ENCODE peak calls at places on chromosomes 5 and 9, in seven cellular contexts. Q, V, L, A, B, T and O are unnamed samples.

GRCh38 chr9:73038613-73039012 is 85.8 kb upstream of the ALDH1A1 start:
- DNase-seq in Q (no peak), V (peak), L (no peak), A (no peak), B (peak), T (no peak), O (peak)

GRCh38 chr9:127916665-127917581 is at the start of gene ST6GALNAC4:
- DNase-seq in Q (peak), V (peak), L (peak), A (peak), B (peak), T (peak), O (peak)

GRCh38 chr5:173318881-173319609 is 9.2 kb downstream of the STC2 start:
- DNase-seq in Q (no peak), V (no peak), L (no peak), A (no peak), B (no peak), T (peak), O (no peak)

GRCh38 chr9:92035687-92036410 is 79.4 kb downstream of the SPTLC1 start:
- DNase-seq in Q (peak), V (no peak), L (no peak), A (no peak), B (peak), T (no peak), O (no peak)

GRCh38 chr9:14661421-14662059 is 31.7 kb downstream of the ZDHHC21 start:
- DNase-seq in Q (peak), V (no peak), L (no peak), A (no peak), B (peak), T (peak), O (no peak)

GRCh38 chr5:149596712-149597111 is 15.4 kb downstream of the ARHGEF37 start:
- DNase-seq in Q (no peak), V (peak), L (no peak), A (no peak), B (no peak), T (no peak), O (no peak)

GRCh38 chr5:151156732-151157402 is 712 bp downstream of the ANXA6 start:
- DNase-seq in Q (peak), V (peak), L (peak), A (no peak), B (peak), T (no peak), O (peak)

GRCh38 chr5:74949976-74950375 is 83.8 kb upstream of the FAM169A start:
- DNase-seq in Q (no peak), V (no peak), L (no peak), A (no peak), B (no peak), T (no peak), O (no peak)

GRCh38 chr5:16712178-16712577 is 95.4 kb upstream of the RETREG1 start:
- DNase-seq in Q (no peak), V (no peak), L (no peak), A (no peak), B (no peak), T (no peak), O (no peak)

GRCh38 chr5:111950660-111951059 is 193.7 kb upstream of the NREP start:
- DNase-seq in Q (peak), V (no peak), L (no peak), A (no peak), B (no peak), T (no peak), O (no peak)

GRCh38 chr5:111945535-111945934 is 188.5 kb upstream of the NREP start:
- DNase-seq in Q (peak), V (no peak), L (no peak), A (no peak), B (no peak), T (no peak), O (no peak)

GRCh38 chr5:111946556-111946955 is 189.6 kb upstream of the NREP start:
- DNase-seq in Q (no peak), V (no peak), L (no peak), A (no peak), B (no peak), T (no peak), O (no peak)

GRCh38 chr5:111948517-111948916 is 191.5 kb upstream of the NREP start:
- DNase-seq in Q (peak), V (no peak), L (no peak), A (no peak), B (peak), T (peak), O (no peak)

GRCh38 chr5:111948078-111948477 is 191.1 kb upstream of the NREP start:
- DNase-seq in Q (no peak), V (no peak), L (no peak), A (no peak), B (no peak), T (no peak), O (no peak)
- H2AK5ac ChIP-seq in Q (peak), V (no peak), L (no peak), A (no peak), B (no peak), T (no peak), O (no peak)

GRCh38 chr5:77645158-77645994 is 6.9 kb upstream of the OTP start:
- DNase-seq in Q (no peak), V (no peak), L (peak), A (no peak), B (peak), T (peak), O (peak)

GRCh38 chr5:77651343-77651742 is 12.8 kb upstream of the OTP start:
- DNase-seq in Q (no peak), V (no peak), L (no peak), A (no peak), B (no peak), T (no peak), O (no peak)

GRCh38 chr5:77649776-77650175 is 11.3 kb upstream of the OTP start:
- DNase-seq in Q (no peak), V (no peak), L (no peak), A (no peak), B (no peak), T (no peak), O (no peak)

GRCh38 chr5:77645995-77646639 is 7.6 kb upstream of the OTP start:
- DNase-seq in Q (no peak), V (no peak), L (no peak), A (no peak), B (no peak), T (no peak), O (no peak)

DNA sequence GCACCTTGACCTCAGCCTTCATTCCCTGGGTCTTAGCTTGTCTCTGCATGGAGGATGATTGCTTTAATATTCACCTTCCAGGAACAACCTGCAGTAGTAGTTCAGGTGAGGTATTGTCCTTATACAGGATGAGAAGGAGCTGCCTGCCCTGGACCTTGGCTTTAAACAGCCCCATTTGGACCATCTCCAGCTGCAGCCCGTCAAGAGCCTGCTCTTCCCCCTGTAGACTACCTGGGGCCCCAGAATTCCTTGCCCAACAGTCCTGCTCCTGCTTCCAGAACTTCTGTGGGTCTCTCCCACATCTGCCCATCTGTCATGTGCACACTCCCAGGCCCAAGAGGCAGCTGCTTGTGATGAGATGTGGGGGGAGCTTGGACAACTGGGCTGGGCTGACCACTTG is 12.2 kb upstream of the OTP start:
- DNase-seq in Q (no peak), V (no peak), L (no peak), A (no peak), B (no peak), T (no peak), O (no peak)
- H2BK120ac ChIP-seq in Q (no peak), V (no peak), L (no peak), A (no peak), B (no peak), T (no peak), O (no peak)

GRCh38 chr9:138025417-138025816 is 147.8 kb downstream of the CACNA1B start:
- DNase-seq in Q (no peak), V (no peak), L (no peak), A (no peak), B (no peak), T (no peak), O (no peak)

GRCh38 chr9:138025908-138026307 is 148.3 kb downstream of the CACNA1B start:
- DNase-seq in Q (no peak), V (no peak), L (no peak), A (no peak), B (no peak), T (no peak), O (no peak)

GRCh38 chr9:138023394-138024124 is 146.0 kb downstream of the CACNA1B start:
- DNase-seq in Q (no peak), V (peak), L (peak), A (no peak), B (no peak), T (no peak), O (peak)

GRCh38 chr9:138024131-138024530 is 146.5 kb downstream of the CACNA1B start:
- DNase-seq in Q (no peak), V (no peak), L (peak), A (no peak), B (no peak), T (no peak), O (no peak)

DNA sequence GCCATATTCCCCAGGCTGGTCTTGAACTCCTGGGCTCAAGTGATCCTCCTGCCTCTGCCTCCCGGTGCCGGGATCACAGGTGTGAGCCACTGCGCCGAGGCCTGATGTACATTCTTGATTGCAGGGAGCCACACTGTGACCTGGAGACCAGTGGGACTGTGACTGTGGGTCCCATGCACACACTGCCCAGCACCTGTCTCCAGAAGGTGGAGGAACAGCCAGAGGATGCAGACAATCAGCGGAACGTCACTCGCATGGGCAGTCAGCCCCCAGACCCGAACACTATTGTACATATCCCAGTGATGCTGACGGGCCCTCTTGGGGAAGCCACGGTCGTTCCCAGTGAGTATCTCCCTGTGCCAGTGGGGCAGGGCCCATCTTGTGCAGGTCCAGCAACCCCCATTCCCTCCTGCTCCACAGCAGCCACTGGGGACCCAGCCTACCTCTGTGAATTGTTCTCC is 147.3 kb downstream of the CACNA1B start:
- DNase-seq in Q (no peak), V (no peak), L (no peak), A (no peak), B (no peak), T (no peak), O (no peak)
- H2AK5ac ChIP-seq in Q (no peak), V (no peak), L (no peak), A (no peak), B (no peak), T (no peak), O (no peak)

GRCh38 chr9:74379718-74380117 is 117.4 kb upstream of the RORB start:
- DNase-seq in Q (no peak), V (peak), L (peak), A (peak), B (no peak), T (peak), O (peak)
- H2BK120ac ChIP-seq in Q (no peak), V (no peak), L (no peak), A (no peak), B (no peak), T (no peak), O (no peak)

DNA sequence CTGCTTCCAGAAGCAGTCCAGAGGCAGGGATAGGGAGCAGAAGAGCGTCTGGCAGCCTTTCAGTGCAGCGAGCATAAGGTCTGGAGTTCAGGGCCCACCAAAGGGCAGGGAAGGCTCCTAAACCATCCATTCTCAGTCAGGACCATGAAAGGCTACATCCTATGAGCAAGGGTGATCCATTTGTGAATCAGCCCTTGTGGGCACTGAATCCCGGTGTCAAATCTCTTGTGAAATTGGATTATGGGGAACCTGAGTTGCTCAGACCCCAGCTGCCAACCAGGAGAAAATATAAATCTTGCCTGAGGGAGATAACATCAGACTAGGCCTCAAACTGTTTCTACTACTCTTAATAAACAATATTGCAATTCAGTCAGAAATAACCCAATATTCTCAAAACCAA is 204.4 kb downstream of the SYK start:
- DNase-seq in Q (no peak), V (no peak), L (no peak), A (no peak), B (no peak), T (no peak), O (no peak)
- H2AK5ac ChIP-seq in Q (no peak), V (no peak), L (no peak), A (no peak), B (no peak), T (no peak), O (no peak)

GRCh38 chr5:479566-480319 is 36.8 kb downstream of the EXOC3 start:
- DNase-seq in Q (no peak), V (no peak), L (no peak), A (no peak), B (no peak), T (no peak), O (no peak)

GRCh38 chr5:478982-479535 is 36.1 kb downstream of the EXOC3 start:
- DNase-seq in Q (no peak), V (no peak), L (no peak), A (no peak), B (no peak), T (peak), O (no peak)

GRCh38 chr5:477871-478270 is 34.9 kb downstream of the EXOC3 start:
- DNase-seq in Q (no peak), V (no peak), L (no peak), A (no peak), B (no peak), T (no peak), O (no peak)

GRCh38 chr5:477247-477646 is 34.3 kb downstream of the EXOC3 start:
- DNase-seq in Q (no peak), V (no peak), L (no peak), A (no peak), B (no peak), T (no peak), O (no peak)

GRCh38 chr5:478355-478981 is 35.5 kb downstream of the EXOC3 start:
- DNase-seq in Q (no peak), V (no peak), L (no peak), A (no peak), B (no peak), T (no peak), O (no peak)
- H2BK120ac ChIP-seq in Q (no peak), V (no peak), L (no peak), A (no peak), B (no peak), T (no peak), O (no peak)

GRCh38 chr9:131204285-131204684 is 72.0 kb downstream of the FAM78A start:
- DNase-seq in Q (no peak), V (peak), L (no peak), A (no peak), B (no peak), T (no peak), O (peak)
- H2AK5ac ChIP-seq in Q (no peak), V (no peak), L (no peak), A (no peak), B (no peak), T (no peak), O (no peak)